ENCODE peak calls at places on chromosomes 5 and 9, in seven cellular contexts. Z, L, S, K, N, Y and E are unnamed samples.

GRCh38 chr5:95942968-95943367 is 18.7 kb downstream of the ELL2 start:
- DNase-seq in Z (no peak), L (no peak), S (no peak), K (no peak), N (no peak), Y (no peak), E (no peak)

GRCh38 chr5:67561145-67561932 is 364.7 kb upstream of the CD180 start:
- DNase-seq in Z (no peak), L (no peak), S (no peak), K (no peak), N (no peak), Y (no peak), E (no peak)

GRCh38 chr9:77752566-77752965 is 104.4 kb upstream of the GNA14 start:
- DNase-seq in Z (no peak), L (peak), S (no peak), K (no peak), N (no peak), Y (no peak), E (no peak)

GRCh38 chr5:51892680-51893079 is 509.4 kb downstream of the ISL1 start:
- DNase-seq in Z (no peak), L (no peak), S (no peak), K (no peak), N (no peak), Y (no peak), E (no peak)

GRCh38 chr9:92738661-92739081 is 26.0 kb downstream of the BICD2 start:
- DNase-seq in Z (no peak), L (no peak), S (no peak), K (no peak), N (no peak), Y (no peak), E (no peak)

GRCh38 chr5:175025046-175025445 is 300.7 kb downstream of the MSX2 start:
- DNase-seq in Z (no peak), L (peak), S (no peak), K (no peak), N (no peak), Y (no peak), E (no peak)

GRCh38 chr9:126860757-126861466 is 473 bp downstream of the ZBTB34 start:
- DNase-seq in Z (no peak), L (no peak), S (peak), K (no peak), N (no peak), Y (peak), E (no peak)

GRCh38 chr9:128344931-128345605 is 4.7 kb downstream of the SLC27A4 start:
- DNase-seq in Z (no peak), L (no peak), S (no peak), K (no peak), N (no peak), Y (no peak), E (no peak)

GRCh38 chr9:134854541-134854981 is 26.0 kb upstream of the FCN2 start:
- DNase-seq in Z (no peak), L (no peak), S (no peak), K (no peak), N (no peak), Y (no peak), E (no peak)